ENCODE peak calls at places on chromosome 2, in four cellular contexts. W is uterus; O is stimulated activated CD4-positive, alpha-beta T cell treated with anti-CD3 and anti-CD28 coated beads, Interleukin-2, amount 100 ng/mL, for 48 hours; Z is cardiac fibroblast. B is an unnamed sample.

GRCh38 chr2:157336137-157336721 is 10.6 kb upstream of the ERMN start:
- DNase-seq in Z (peak; percentile 68), W (no peak), O (peak; percentile 46), B (peak; percentile 56)

GRCh38 chr2:102061962-102062795 is 70.4 kb downstream of the IL1R2 start:
- DNase-seq in O (no peak), W (no peak), Z (peak; percentile 82), B (no peak)

GRCh38 chr2:3486047-3487027 is 33.0 kb downstream of the ADI1 start:
- DNase-seq in Z (no peak), O (no peak), W (no peak), B (no peak)

GRCh38 chr2:120293991-120294329 is 41.3 kb downstream of the RALB start:
- DNase-seq in Z (no peak), W (no peak), O (no peak), B (no peak)

GRCh38 chr2:176390276-176390675 is 121.0 kb downstream of the MTX2 start:
- DNase-seq in Z (no peak), O (no peak), W (no peak), B (no peak)

GRCh38 chr2:22817197-22817596 is 567.8 kb upstream of the KLHL29 start:
- DNase-seq in O (no peak), Z (peak; percentile 51), W (no peak), B (no peak)

GRCh38 chr2:161352718-161353117 is 44.5 kb downstream of the PSMD14 start:
- DNase-seq in Z (no peak), O (no peak), W (no peak), B (no peak)

GRCh38 chr2:28691774-28692281 is 59.8 kb upstream of the PPP1CB start:
- DNase-seq in Z (peak; percentile 70), W (peak; percentile 44), O (no peak), B (no peak)

GRCh38 chr2:30201990-30202389 is 29.3 kb upstream of the LBH start:
- DNase-seq in Z (peak; percentile 23), O (no peak), W (peak; percentile 78), B (no peak)

B was measured in T47D.